ENCODE peak calls at places on chromosomes 5 and 9, in five cellular contexts. One of them, this sample, is unnamed.

GRCh38 chr9:97501177-97501971 is at the start of gene TMOD1:
- DNase-seq in GM04504: no peak
- DNase-seq in cardiac fibroblast: peak; percentile 34
- DNase-seq in neural crest cell: no peak
- DNase-seq in T-helper 2 cell treated with Interferon-gamma antibody and Interleukin-4, amounts not matched to agents 5 μg/mL and 100 μg/mL, for 36 hours: peak; percentile 30
- DNase-seq in this sample: no peak

GRCh38 chr5:59583810-59584562 is 309.5 kb downstream of the PDE4D start:
- DNase-seq in neural crest cell: no peak
- DNase-seq in cardiac fibroblast: no peak
- DNase-seq in GM04504: no peak
- DNase-seq in T-helper 2 cell treated with Interferon-gamma antibody and Interleukin-4, amounts not matched to agents 5 μg/mL and 100 μg/mL, for 36 hours: no peak
- DNase-seq in this sample: no peak

GRCh38 chr5:45507174-45507573 is 189.0 kb downstream of the HCN1 start:
- DNase-seq in cardiac fibroblast: peak; percentile 0
- DNase-seq in GM04504: no peak
- DNase-seq in T-helper 2 cell treated with Interferon-gamma antibody and Interleukin-4, amounts not matched to agents 5 μg/mL and 100 μg/mL, for 36 hours: no peak
- DNase-seq in neural crest cell: no peak
- DNase-seq in this sample: no peak

GRCh38 chr5:176413255-176413565 is 3.1 kb downstream of the CLTB start:
- DNase-seq in neural crest cell: no peak
- DNase-seq in GM04504: no peak
- DNase-seq in T-helper 2 cell treated with Interferon-gamma antibody and Interleukin-4, amounts not matched to agents 5 μg/mL and 100 μg/mL, for 36 hours: no peak
- DNase-seq in cardiac fibroblast: peak; percentile 48
- DNase-seq in this sample: no peak

GRCh38 chr5:11892832-11893231 is 11.4 kb downstream of the CTNND2 start:
- DNase-seq in GM04504: no peak
- DNase-seq in cardiac fibroblast: no peak
- DNase-seq in neural crest cell: no peak
- DNase-seq in T-helper 2 cell treated with Interferon-gamma antibody and Interleukin-4, amounts not matched to agents 5 μg/mL and 100 μg/mL, for 36 hours: no peak
- DNase-seq in this sample: no peak

GRCh38 chr9:111969622-111970021 is 73.0 kb downstream of the UGCG start:
- DNase-seq in neural crest cell: no peak
- DNase-seq in T-helper 2 cell treated with Interferon-gamma antibody and Interleukin-4, amounts not matched to agents 5 μg/mL and 100 μg/mL, for 36 hours: no peak
- DNase-seq in cardiac fibroblast: no peak
- DNase-seq in GM04504: no peak
- DNase-seq in this sample: no peak

GRCh38 chr5:102152906-102153787 is 142.9 kb downstream of the SLCO4C1 start:
- DNase-seq in cardiac fibroblast: peak; percentile 18
- DNase-seq in neural crest cell: peak; percentile 16
- DNase-seq in T-helper 2 cell treated with Interferon-gamma antibody and Interleukin-4, amounts not matched to agents 5 μg/mL and 100 μg/mL, for 36 hours: no peak
- DNase-seq in GM04504: no peak
- DNase-seq in this sample: no peak

GRCh38 chr5:179271821-179272325 is 73.4 kb downstream of the ADAMTS2 start:
- DNase-seq in neural crest cell: no peak
- DNase-seq in T-helper 2 cell treated with Interferon-gamma antibody and Interleukin-4, amounts not matched to agents 5 μg/mL and 100 μg/mL, for 36 hours: no peak
- DNase-seq in GM04504: no peak
- DNase-seq in cardiac fibroblast: no peak
- DNase-seq in this sample: peak; percentile 68

GRCh38 chr5:142697356-142697807 is 11.5 kb upstream of the FGF1 start:
- DNase-seq in cardiac fibroblast: peak; percentile 86
- DNase-seq in T-helper 2 cell treated with Interferon-gamma antibody and Interleukin-4, amounts not matched to agents 5 μg/mL and 100 μg/mL, for 36 hours: no peak
- DNase-seq in GM04504: no peak
- DNase-seq in neural crest cell: no peak
- DNase-seq in this sample: peak; percentile 88

GRCh38 chr9:15570769-15571168 is 17.9 kb downstream of the CCDC171 start:
- DNase-seq in cardiac fibroblast: no peak
- DNase-seq in neural crest cell: no peak
- DNase-seq in GM04504: no peak
- DNase-seq in T-helper 2 cell treated with Interferon-gamma antibody and Interleukin-4, amounts not matched to agents 5 μg/mL and 100 μg/mL, for 36 hours: no peak
- DNase-seq in this sample: no peak

GRCh38 chr9:37908698-37909186 is 4.8 kb upstream of the SLC25A51 start:
- DNase-seq in T-helper 2 cell treated with Interferon-gamma antibody and Interleukin-4, amounts not matched to agents 5 μg/mL and 100 μg/mL, for 36 hours: no peak
- DNase-seq in GM04504: peak; percentile 34
- DNase-seq in cardiac fibroblast: peak; percentile 81
- DNase-seq in neural crest cell: no peak
- DNase-seq in this sample: peak; percentile 64

GRCh38 chr9:3525088-3525835 is 539 bp downstream of the RFX3 start:
- DNase-seq in neural crest cell: no peak
- DNase-seq in cardiac fibroblast: peak; percentile 14
- DNase-seq in GM04504: no peak
- DNase-seq in T-helper 2 cell treated with Interferon-gamma antibody and Interleukin-4, amounts not matched to agents 5 μg/mL and 100 μg/mL, for 36 hours: peak; percentile 8
- DNase-seq in this sample: no peak

GRCh38 chr9:83388346-83388745 is 149.9 kb downstream of the FRMD3 start:
- DNase-seq in T-helper 2 cell treated with Interferon-gamma antibody and Interleukin-4, amounts not matched to agents 5 μg/mL and 100 μg/mL, for 36 hours: no peak
- DNase-seq in GM04504: no peak
- DNase-seq in cardiac fibroblast: no peak
- DNase-seq in neural crest cell: no peak
- DNase-seq in this sample: no peak

GRCh38 chr9:101270325-101270701 is 114.5 kb downstream of the BAAT start:
- DNase-seq in cardiac fibroblast: no peak
- DNase-seq in neural crest cell: no peak
- DNase-seq in T-helper 2 cell treated with Interferon-gamma antibody and Interleukin-4, amounts not matched to agents 5 μg/mL and 100 μg/mL, for 36 hours: no peak
- DNase-seq in GM04504: no peak
- DNase-seq in this sample: no peak

GRCh38 chr9:107733530-107733907 is 243.9 kb upstream of the KLF4 start:
- DNase-seq in GM04504: no peak
- DNase-seq in neural crest cell: no peak
- DNase-seq in cardiac fibroblast: peak; percentile 65
- DNase-seq in T-helper 2 cell treated with Interferon-gamma antibody and Interleukin-4, amounts not matched to agents 5 μg/mL and 100 μg/mL, for 36 hours: no peak
- DNase-seq in this sample: peak; percentile 88

GRCh38 chr5:121693864-121694263 is 157.8 kb upstream of the FTMT start:
- DNase-seq in T-helper 2 cell treated with Interferon-gamma antibody and Interleukin-4, amounts not matched to agents 5 μg/mL and 100 μg/mL, for 36 hours: no peak
- DNase-seq in neural crest cell: no peak
- DNase-seq in cardiac fibroblast: no peak
- DNase-seq in GM04504: no peak
- DNase-seq in this sample: no peak

GRCh38 chr5:121783700-121784099 is 68.0 kb upstream of the FTMT start:
- DNase-seq in cardiac fibroblast: no peak
- DNase-seq in T-helper 2 cell treated with Interferon-gamma antibody and Interleukin-4, amounts not matched to agents 5 μg/mL and 100 μg/mL, for 36 hours: no peak
- DNase-seq in GM04504: no peak
- DNase-seq in neural crest cell: no peak
- DNase-seq in this sample: no peak

GRCh38 chr5:152470167-152470566 is 65.1 kb upstream of the NMUR2 start:
- DNase-seq in cardiac fibroblast: no peak
- DNase-seq in T-helper 2 cell treated with Interferon-gamma antibody and Interleukin-4, amounts not matched to agents 5 μg/mL and 100 μg/mL, for 36 hours: no peak
- DNase-seq in neural crest cell: no peak
- DNase-seq in GM04504: no peak
- DNase-seq in this sample: no peak

GRCh38 chr9:106929471-106930198 is 66.7 kb downstream of the ZNF462 start:
- DNase-seq in cardiac fibroblast: peak; percentile 95
- DNase-seq in T-helper 2 cell treated with Interferon-gamma antibody and Interleukin-4, amounts not matched to agents 5 μg/mL and 100 μg/mL, for 36 hours: no peak
- DNase-seq in neural crest cell: no peak
- DNase-seq in GM04504: no peak
- DNase-seq in this sample: no peak

GRCh38 chr5:178553517-178553916 is 36.7 kb downstream of the COL23A1 start:
- DNase-seq in T-helper 2 cell treated with Interferon-gamma antibody and Interleukin-4, amounts not matched to agents 5 μg/mL and 100 μg/mL, for 36 hours: no peak
- DNase-seq in neural crest cell: no peak
- DNase-seq in GM04504: no peak
- DNase-seq in cardiac fibroblast: no peak
- DNase-seq in this sample: no peak

GRCh38 chr5:41748631-41749030 is 121.6 kb downstream of the OXCT1 start:
- DNase-seq in T-helper 2 cell treated with Interferon-gamma antibody and Interleukin-4, amounts not matched to agents 5 μg/mL and 100 μg/mL, for 36 hours: peak; percentile 53
- DNase-seq in neural crest cell: no peak
- DNase-seq in GM04504: no peak
- DNase-seq in cardiac fibroblast: peak; percentile 31
- DNase-seq in this sample: no peak

GRCh38 chr5:16853511-16853910 is 82.6 kb downstream of the MYO10 start:
- DNase-seq in GM04504: no peak
- DNase-seq in T-helper 2 cell treated with Interferon-gamma antibody and Interleukin-4, amounts not matched to agents 5 μg/mL and 100 μg/mL, for 36 hours: no peak
- DNase-seq in cardiac fibroblast: no peak
- DNase-seq in neural crest cell: no peak
- DNase-seq in this sample: no peak

GRCh38 chr9:68805890-68806517 is 101.0 kb downstream of the PIP5K1B start:
- DNase-seq in GM04504: no peak
- DNase-seq in cardiac fibroblast: no peak
- DNase-seq in neural crest cell: no peak
- DNase-seq in T-helper 2 cell treated with Interferon-gamma antibody and Interleukin-4, amounts not matched to agents 5 μg/mL and 100 μg/mL, for 36 hours: no peak
- DNase-seq in this sample: no peak

This sample was measured in coronary artery.